ENCODE peak calls at places on chromosomes 3 and 15, in nine cellular contexts. F is breast epithelium, N is A549, H is ovary, S is adrenal gland, A is Peyer's patch, P is tibial nerve, Y is K562, R is gastrocnemius medialis. W is an unnamed sample.

GRCh38 chr15:70344666-70345065 is 246.9 kb upstream of the TLE3 start:
- DNase-seq in F (no peak), N (no peak), H (no peak), S (no peak), A (no peak), P (no peak), Y (no peak), R (no peak), W (no peak)

GRCh38 chr3:121883507-121883906 is 10.7 kb upstream of the SLC15A2 start:
- DNase-seq in F (no peak), N (peak; percentile 22), H (no peak), S (no peak), A (no peak), P (no peak), Y (peak; percentile 16), R (no peak), W (no peak)

GRCh38 chr3:156725706-156726105 is 51.3 kb downstream of the TIPARP start:
- DNase-seq in F (no peak), N (no peak), H (no peak), S (no peak), A (no peak), P (no peak), Y (no peak), R (no peak), W (no peak)

GRCh38 chr15:45573961-45574629 is 13.1 kb upstream of the BLOC1S6 start:
- DNase-seq in F (no peak), N (no peak), H (no peak), S (no peak), A (no peak), P (no peak), Y (peak; percentile 45), R (no peak), W (no peak)

GRCh38 chr3:62727576-62727975 is 147.6 kb downstream of the CADPS start:
- DNase-seq in F (no peak), N (no peak), H (no peak), S (no peak), A (no peak), P (no peak), Y (no peak), R (no peak), W (no peak)

GRCh38 chr3:23580337-23580736 is 225.4 kb upstream of the UBE2E1 start:
- DNase-seq in F (no peak), N (peak; percentile 21), H (no peak), S (no peak), A (no peak), P (no peak), Y (no peak), R (no peak), W (no peak)

GRCh38 chr3:111763968-111764367 is 95.1 kb upstream of the PHLDB2 start:
- DNase-seq in F (no peak), N (no peak), H (no peak), S (no peak), A (no peak), P (no peak), Y (no peak), R (no peak), W (no peak)

GRCh38 chr3:156304406-156304805 is 184.0 kb downstream of the KCNAB1 start:
- DNase-seq in F (no peak), N (no peak), H (no peak), S (no peak), A (no peak), P (no peak), Y (no peak), R (no peak), W (no peak)

GRCh38 chr3:123586131-123586530 is 1.3 kb upstream of the HACD2 start:
- DNase-seq in F (no peak), N (peak; percentile 38), H (peak; percentile 31), S (peak; percentile 40), A (peak; percentile 59), P (no peak), Y (peak; percentile 73), R (no peak), W (peak; percentile 41)

GRCh38 chr3:123584284-123584987 is 417 bp downstream of the HACD2 start:
- DNase-seq in F (peak; percentile 58), N (peak; percentile 23), H (no peak), S (peak; percentile 63), A (no peak), P (peak; percentile 18), Y (no peak), R (peak; percentile 50), W (peak; percentile 66)

GRCh38 chr3:123586966-123587365 is 2.1 kb upstream of the HACD2 start:
- DNase-seq in F (no peak), N (no peak), H (no peak), S (no peak), A (no peak), P (no peak), Y (no peak), R (no peak), W (no peak)

GRCh38 chr3:123583563-123583962 is 1.3 kb downstream of the HACD2 start:
- DNase-seq in F (no peak), N (no peak), H (no peak), S (no peak), A (no peak), P (no peak), Y (no peak), R (no peak), W (no peak)

DNA sequence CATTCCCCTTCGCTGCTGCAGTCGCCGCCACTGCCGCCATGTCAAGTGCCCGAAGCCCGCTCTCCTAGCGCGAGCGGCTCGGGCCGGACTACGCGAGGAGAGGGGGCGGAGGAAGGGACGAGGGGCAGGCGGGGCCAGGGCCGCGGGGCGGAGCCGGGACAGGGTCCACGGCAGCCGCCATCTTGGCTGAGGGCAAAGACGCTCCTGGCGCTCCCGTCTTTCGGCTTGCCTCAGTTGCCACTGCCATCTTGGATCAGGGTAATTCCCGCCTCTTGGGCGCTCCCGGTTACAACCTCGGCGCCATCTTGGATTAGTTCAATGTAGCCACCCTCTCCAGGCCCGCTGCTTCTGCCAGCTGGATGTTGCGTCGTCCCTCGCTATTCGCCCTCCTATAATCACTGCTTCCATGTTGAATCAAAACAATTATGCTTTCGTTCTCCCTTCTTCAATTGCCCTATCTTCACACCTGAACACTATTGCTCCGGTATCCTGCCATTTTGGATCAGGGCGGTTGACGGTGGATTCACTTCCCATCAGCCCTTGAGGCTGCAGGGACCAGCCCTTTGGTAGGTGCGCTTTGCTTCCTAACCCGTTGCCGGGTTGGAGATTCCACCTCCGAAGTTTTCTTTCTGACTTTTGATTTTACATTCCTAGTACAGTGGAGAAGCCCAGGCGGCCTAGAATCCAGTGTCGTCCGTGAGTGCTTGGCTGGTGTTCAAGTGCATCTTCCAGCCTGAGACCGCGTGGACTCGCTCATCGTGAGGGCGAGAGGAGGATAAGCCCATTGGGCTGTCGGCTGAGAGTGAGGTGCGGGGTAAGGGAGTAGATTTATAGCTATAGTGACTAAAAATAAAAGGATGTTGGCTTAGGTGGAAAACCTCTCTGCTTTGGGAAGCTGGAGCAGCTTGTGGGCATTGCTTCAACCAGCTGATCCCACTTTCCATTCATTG is at the start of gene HACD2:
- DNase-seq in F (peak; percentile 95), N (peak; percentile 82), H (peak; percentile 96), S (peak; percentile 97), A (peak; percentile 98), P (peak; percentile 89), Y (peak; percentile 95), R (peak; percentile 94), W (peak; percentile 97)
- TF ChIP-seq POLR2A in F (peak; percentile 23), N (peak; percentile 85), H (peak; percentile 44), S (peak; percentile 87), A (peak; percentile 96), P (peak; percentile 83), Y (peak; percentile 69), R (peak; percentile 70), W (peak; percentile 97)

DNA sequence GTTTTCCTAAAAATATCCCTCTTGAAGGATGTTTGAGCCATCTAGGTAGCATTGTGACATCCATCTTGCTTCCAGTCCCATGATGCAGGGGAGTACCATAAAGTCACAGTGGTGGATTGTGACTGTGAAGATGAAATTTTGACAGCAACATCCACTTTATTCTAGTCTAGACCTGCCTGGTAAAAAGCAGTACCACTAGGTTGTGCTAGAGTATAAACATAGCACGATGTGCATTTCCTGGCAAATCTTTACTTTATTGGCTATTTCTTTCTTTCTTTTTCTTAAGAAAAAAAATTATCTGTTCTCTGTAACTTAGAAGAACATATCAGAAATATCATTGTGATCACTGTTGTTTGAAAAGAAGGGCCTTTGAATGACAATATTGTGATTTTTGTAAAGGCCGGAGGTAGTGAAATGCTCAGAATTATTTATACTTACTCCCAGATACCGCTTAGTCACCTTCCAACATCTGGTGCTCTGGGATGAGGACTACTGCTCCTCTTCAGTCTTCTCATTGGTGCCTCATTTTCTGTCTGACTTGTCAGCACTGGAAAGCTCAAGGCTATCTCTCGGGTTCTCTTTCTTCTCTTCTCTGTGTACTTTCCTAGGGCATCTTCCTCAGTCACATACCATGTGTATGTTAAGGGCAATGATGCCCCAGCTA is 35.6 kb downstream of the AGBL1 start:
- DNase-seq in F (no peak), N (no peak), H (no peak), S (no peak), A (no peak), P (no peak), Y (no peak), R (no peak), W (no peak)
- TF ChIP-seq CTCF in F (no peak), N (no peak), H (no peak), S (peak; percentile 27), A (no peak), P (no peak), Y (no peak), R (peak; percentile 46), W (peak; percentile 25)

DNA sequence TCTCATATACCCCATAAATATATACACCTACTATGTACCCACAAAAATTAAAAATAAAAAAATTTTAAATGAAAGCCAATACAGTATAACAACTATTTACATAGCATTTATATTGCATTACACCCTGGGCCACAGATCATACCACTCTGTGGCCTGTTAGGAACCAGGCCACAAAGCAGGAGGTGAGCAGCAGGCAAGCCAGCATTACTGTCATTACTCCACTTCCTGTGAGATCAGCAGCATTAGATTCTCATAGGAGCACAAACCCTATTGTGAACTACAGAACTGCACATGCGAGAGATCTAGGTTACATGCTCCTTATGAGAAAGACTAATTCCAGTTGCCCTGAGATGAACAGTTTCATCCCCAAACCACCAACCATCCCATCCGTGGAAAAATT is 17.4 kb downstream of the FILIP1L start:
- DNase-seq in F (no peak), N (no peak), H (no peak), S (no peak), A (no peak), P (no peak), Y (no peak), R (no peak), W (no peak)
- TF ChIP-seq POLR2A in F (no peak), N (no peak), H (no peak), S (no peak), A (no peak), P (no peak), Y (no peak), R (no peak), W (no peak)

GRCh38 chr3:175144368-175144767 is 285.2 kb downstream of the NAALADL2 start:
- DNase-seq in F (no peak), N (no peak), H (no peak), S (no peak), A (no peak), P (no peak), Y (no peak), R (no peak), W (no peak)

GRCh38 chr3:175149675-175150074 is 290.5 kb downstream of the NAALADL2 start:
- DNase-seq in F (no peak), N (no peak), H (no peak), S (peak; percentile 20), A (no peak), P (no peak), Y (no peak), R (no peak), W (no peak)

GRCh38 chr3:175150812-175151411 is 291.8 kb downstream of the NAALADL2 start:
- DNase-seq in F (no peak), N (no peak), H (no peak), S (no peak), A (no peak), P (no peak), Y (no peak), R (no peak), W (peak; percentile 21)

DNA sequence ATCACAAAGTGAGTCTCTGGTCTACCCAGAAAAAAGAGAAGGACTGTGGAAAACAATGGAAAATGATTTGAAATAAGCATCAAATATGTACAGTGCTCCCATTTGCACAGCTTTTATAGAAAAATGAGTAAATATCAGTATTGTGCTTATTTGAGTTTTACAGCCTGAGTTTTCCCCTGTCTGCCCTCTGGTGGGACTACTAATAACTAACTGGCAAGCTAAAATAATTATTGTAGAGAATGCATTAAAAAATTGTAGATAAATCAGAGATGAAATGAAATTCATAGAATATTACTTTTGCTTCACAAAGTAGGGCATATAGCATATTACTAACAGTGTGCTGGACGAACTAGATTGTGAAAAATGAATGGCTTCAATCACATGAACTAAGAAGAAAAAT is 287.1 kb downstream of the NAALADL2 start:
- DNase-seq in F (no peak), N (no peak), H (no peak), S (no peak), A (no peak), P (no peak), Y (no peak), R (no peak), W (no peak)
- TF ChIP-seq CTCF in F (no peak), N (no peak), H (no peak), S (no peak), A (no peak), P (no peak), Y (no peak), R (no peak), W (no peak)

W was measured in prostate gland.